ENCODE peak calls at places on chromosomes 11 and 22, in six cellular contexts. C is GM12865; X is GM04504; L is stimulated activated CD4-positive, alpha-beta T cell treated with anti-CD3 and anti-CD28 coated beads, TNF-alpha, amount 100 ng/mL, for 48 hours; P is cardiac fibroblast; S is right atrium auricular region. Q is an unnamed sample.

GRCh38 chr11:118152552-118153471 is at the start of gene SCN4B:
- DNase-seq in S (no peak), L (no peak), P (peak), C (no peak), X (no peak), Q (no peak)

GRCh38 chr11:13064593-13064992 is 55.5 kb downstream of the RASSF10 start:
- DNase-seq in P (no peak), S (no peak), X (no peak), L (no peak), C (no peak), Q (no peak)

GRCh38 chr11:12704049-12704448 is 29.8 kb downstream of the TEAD1 start:
- DNase-seq in P (peak), X (no peak), L (no peak), C (peak), S (no peak), Q (no peak)

GRCh38 chr22:27152883-27153282 is 495.5 kb downstream of the MIAT start:
- DNase-seq in C (no peak), S (no peak), P (no peak), X (no peak), L (no peak), Q (no peak)

GRCh38 chr22:45164217-45165123 is 745 bp downstream of the NUP50 start:
- DNase-seq in C (peak), S (no peak), P (no peak), X (no peak), L (no peak), Q (peak)

GRCh38 chr11:5719703-5720495 is 16.3 kb upstream of the OR56B1 start:
- DNase-seq in P (peak), X (no peak), L (no peak), S (no peak), C (no peak), Q (no peak)

GRCh38 chr11:46120711-46121327 is 435 bp downstream of the PHF21A start:
- DNase-seq in L (peak), X (no peak), S (no peak), C (peak), P (no peak), Q (no peak)

GRCh38 chr22:37896181-37896592 is 9.9 kb upstream of the MICALL1 start:
- DNase-seq in P (peak), C (peak), S (no peak), L (no peak), X (no peak), Q (no peak)

GRCh38 chr11:14636119-14636518 is 7.5 kb upstream of the PDE3B start:
- DNase-seq in C (peak), X (no peak), S (no peak), P (no peak), L (no peak), Q (no peak)

GRCh38 chr22:27706489-27706888 is 95.1 kb downstream of the MN1 start:
- DNase-seq in S (no peak), L (no peak), X (no peak), C (no peak), P (no peak), Q (no peak)

GRCh38 chr11:134024420-134025085 is 44.3 kb upstream of the JAM3 start:
- DNase-seq in S (no peak), C (no peak), X (peak), P (no peak), L (peak), Q (no peak)

GRCh38 chr11:112166561-112166960 is 611 bp upstream of the TEX12 start:
- DNase-seq in S (no peak), X (no peak), L (no peak), C (no peak), P (peak), Q (no peak)

GRCh38 chr22:33126881-33127280 is 68.7 kb upstream of the SYN3 start:
- DNase-seq in L (no peak), P (no peak), X (no peak), S (no peak), C (no peak), Q (no peak)

GRCh38 chr11:59291228-59291627 is 67.5 kb upstream of the OR5AN1 start:
- DNase-seq in S (no peak), X (no peak), P (no peak), L (no peak), C (no peak), Q (no peak)

Q was measured in posterior vena cava.